ENCODE peak calls at places on chromosomes 5 and 9, in five cellular contexts. T is activated naive CD4-positive, alpha-beta T cell; P is fibroblast of the aortic adventitia; G is SIG-M5; F is GM04504. J is an unnamed sample.

GRCh38 chr9:114250235-114250568 is 72.7 kb upstream of the ORM1 start:
- DNase-seq in P (peak; percentile 90), G (no peak), T (no peak), F (peak; percentile 92), J (peak; percentile 76)

GRCh38 chr9:112401175-112401815 is 21.4 kb downstream of the HSDL2 start:
- DNase-seq in P (no peak), T (no peak), G (no peak), F (no peak), J (no peak)

GRCh38 chr9:69905291-69905690 is 84.7 kb downstream of the CFAP95 start:
- DNase-seq in T (no peak), G (no peak), F (no peak), P (no peak), J (no peak)

GRCh38 chr9:35790385-35791291 is 753 bp upstream of the NPR2 start:
- DNase-seq in T (no peak), P (peak; percentile 91), G (no peak), F (peak; percentile 60), J (peak; percentile 65)

GRCh38 chr9:137836831-137837241 is 40.7 kb upstream of the CACNA1B start:
- DNase-seq in P (no peak), T (no peak), F (no peak), G (no peak), J (no peak)

GRCh38 chr9:128910906-128911305 is 9.9 kb upstream of the PHYHD1 start:
- DNase-seq in G (no peak), F (no peak), P (no peak), T (no peak), J (no peak)

GRCh38 chr5:147509710-147510651 is at the start of gene DPYSL3:
- DNase-seq in F (no peak), T (no peak), G (no peak), P (peak; percentile 84), J (peak; percentile 41)

GRCh38 chr9:77384406-77384805 is 207.1 kb downstream of the VPS13A start:
- DNase-seq in G (no peak), F (no peak), T (no peak), P (peak; percentile 42), J (no peak)

GRCh38 chr9:70496244-70496643 is 81.8 kb upstream of the KLF9 start:
- DNase-seq in P (no peak), T (no peak), F (no peak), G (no peak), J (no peak)

GRCh38 chr9:86809151-86809550 is 138.2 kb downstream of the GAS1 start:
- DNase-seq in P (no peak), F (no peak), G (no peak), T (no peak), J (no peak)

GRCh38 chr9:4923580-4924544 is 61.2 kb upstream of the JAK2 start:
- DNase-seq in P (peak; percentile 46), G (no peak), F (no peak), T (no peak), J (no peak)

GRCh38 chr9:137128158-137129088 is 10.5 kb upstream of the GRIN1 start:
- DNase-seq in T (no peak), P (no peak), F (no peak), G (no peak), J (no peak)

GRCh38 chr9:76374702-76375543 is 19.3 kb downstream of the RFK start:
- DNase-seq in T (no peak), G (no peak), P (peak; percentile 94), F (peak; percentile 87), J (peak; percentile 82)

GRCh38 chr5:119373449-119373858 is 17.6 kb downstream of the TNFAIP8 start:
- DNase-seq in F (no peak), G (no peak), T (no peak), P (no peak), J (no peak)

GRCh38 chr5:176810687-176811501 is 535 bp downstream of the UNC5A start:
- DNase-seq in F (no peak), G (no peak), P (no peak), T (no peak), J (no peak)

GRCh38 chr5:144460608-144461007 is 289.9 kb downstream of the KCTD16 start:
- DNase-seq in T (no peak), F (no peak), G (no peak), P (no peak), J (no peak)

GRCh38 chr5:163571755-163572154 is 66.3 kb downstream of the MAT2B start:
- DNase-seq in P (peak; percentile 98), F (peak; percentile 70), G (no peak), T (no peak), J (peak; percentile 96)

GRCh38 chr9:134358026-134358967 is 32.0 kb downstream of the RXRA start:
- DNase-seq in F (no peak), G (no peak), P (peak; percentile 21), T (no peak), J (no peak)

GRCh38 chr9:101398930-101399640 is 434 bp downstream of the ZNF189 start:
- DNase-seq in P (peak; percentile 8), F (no peak), G (no peak), T (no peak), J (no peak)

GRCh38 chr5:160071521-160072299 is 47.5 kb downstream of the PWWP2A start:
- DNase-seq in P (peak; percentile 45), F (no peak), G (no peak), T (no peak), J (no peak)

GRCh38 chr5:146878471-146879172 is at the start of gene PPP2R2B:
- DNase-seq in T (no peak), F (no peak), P (peak; percentile 11), G (no peak), J (no peak)

GRCh38 chr5:149429839-149430721 is 51.0 kb upstream of the IL17B start:
- DNase-seq in G (no peak), T (no peak), P (no peak), F (no peak), J (no peak)

GRCh38 chr9:76452839-76453238 is 6.1 kb upstream of the GCNT1 start:
- DNase-seq in T (no peak), P (no peak), G (no peak), F (no peak), J (no peak)

GRCh38 chr9:104923289-104923688 is 4.7 kb downstream of the ABCA1 start:
- DNase-seq in T (no peak), P (peak; percentile 98), F (no peak), G (no peak), J (peak; percentile 59)

GRCh38 chr9:70668751-70669150 is 254.3 kb upstream of the KLF9 start:
- DNase-seq in P (peak; percentile 78), G (no peak), T (no peak), F (peak; percentile 7), J (no peak)